ENCODE peak calls at places on chromosomes 6 and 20, in ten cellular contexts. V, Z, W, L, Q, D, T, N, I and U are unnamed samples.

GRCh38 chr6:43856005-43856765 is 86.2 kb downstream of the VEGFA start:
- DNase-seq in T (no peak), Q (peak; percentile 37), N (no peak), Z (peak; percentile 30), D (no peak), I (peak; percentile 13), V (peak; percentile 25), W (peak; percentile 8), L (no peak), U (peak; percentile 27)

GRCh38 chr6:55868910-55869479 is 6.4 kb downstream of the BMP5 start:
- DNase-seq in D (no peak), I (no peak), Z (no peak), V (no peak), W (no peak), Q (no peak), N (no peak), T (peak; percentile 45), L (no peak), U (no peak)

GRCh38 chr20:1820137-1821074 is 74.8 kb upstream of the SIRPA start:
- DNase-seq in W (no peak), I (no peak), D (no peak), Z (peak; percentile 58), Q (peak; percentile 76), V (no peak), L (no peak), N (no peak), T (no peak), U (no peak)

GRCh38 chr6:159324599-159324998 is 155.4 kb downstream of the FNDC1 start:
- DNase-seq in Z (no peak), L (no peak), T (no peak), Q (no peak), D (no peak), V (no peak), N (no peak), I (no peak), W (no peak), U (no peak)

GRCh38 chr6:155001482-155001881 is 6.4 kb downstream of the TIAM2 start:
- DNase-seq in V (no peak), T (no peak), N (no peak), W (no peak), Z (peak; percentile 21), D (no peak), Q (peak; percentile 32), I (no peak), L (no peak), U (no peak)

GRCh38 chr6:148471624-148472494 is 129.2 kb downstream of the SASH1 start:
- DNase-seq in T (no peak), D (no peak), Q (peak; percentile 58), Z (no peak), V (no peak), N (no peak), L (no peak), I (no peak), W (no peak), U (peak; percentile 47)

GRCh38 chr6:32166411-32167061 is 2.1 kb downstream of the EGFL8 start:
- DNase-seq in V (no peak), D (no peak), N (no peak), T (no peak), Q (no peak), W (no peak), L (no peak), I (no peak), Z (no peak), U (no peak)

GRCh38 chr6:1317302-1317815 is 5.5 kb downstream of the FOXQ1 start:
- DNase-seq in L (no peak), Q (no peak), N (no peak), T (no peak), D (no peak), Z (no peak), I (no peak), V (no peak), W (no peak), U (no peak)

GRCh38 chr20:53849471-53850059 is 220.8 kb downstream of the BCAS1 start:
- DNase-seq in I (no peak), D (no peak), Z (no peak), W (no peak), V (no peak), Q (no peak), T (no peak), L (no peak), N (no peak), U (no peak)

GRCh38 chr6:148535976-148536375 is 193.3 kb downstream of the SASH1 start:
- DNase-seq in Z (no peak), Q (peak; percentile 62), V (no peak), D (no peak), N (no peak), T (no peak), I (no peak), L (no peak), W (no peak), U (no peak)

GRCh38 chr6:8857160-8857559 is 421.8 kb upstream of the SLC35B3 start:
- DNase-seq in W (no peak), I (no peak), Q (no peak), V (no peak), L (no peak), T (no peak), D (no peak), Z (no peak), N (no peak), U (no peak)

GRCh38 chr6:34592208-34592952 is 36.3 kb upstream of the SPDEF start:
- DNase-seq in D (no peak), N (no peak), W (no peak), T (no peak), L (no peak), Q (no peak), V (no peak), I (no peak), Z (no peak), U (no peak)

GRCh38 chr20:13401596-13401995 is 180.5 kb downstream of the ISM1 start:
- DNase-seq in D (no peak), N (no peak), T (no peak), Q (no peak), V (no peak), L (no peak), I (peak; percentile 13), Z (no peak), W (no peak), U (peak; percentile 9)

GRCh38 chr6:11971154-11971553 is 41.0 kb upstream of the HIVEP1 start:
- DNase-seq in I (no peak), T (no peak), W (no peak), N (no peak), V (no peak), D (no peak), L (no peak), Q (peak; percentile 71), Z (peak; percentile 87), U (no peak)

GRCh38 chr20:21510414-21510971 is 3.4 kb downstream of the NKX2-2 start:
- DNase-seq in L (no peak), Z (no peak), Q (peak; percentile 42), D (no peak), V (no peak), T (peak; percentile 32), N (no peak), W (no peak), I (no peak), U (no peak)

GRCh38 chr6:90610291-90610670 is 23.4 kb upstream of the MAP3K7 start:
- DNase-seq in N (no peak), W (no peak), I (peak; percentile 2), T (peak; percentile 15), L (no peak), Z (peak; percentile 3), Q (peak; percentile 14), D (peak; percentile 25), V (no peak), U (peak; percentile 10)

GRCh38 chr6:111428803-111429202 is 54.2 kb downstream of the REV3L start:
- DNase-seq in I (no peak), T (no peak), Q (no peak), N (no peak), Z (no peak), D (no peak), L (no peak), V (no peak), W (no peak), U (no peak)

GRCh38 chr6:25089442-25089841 is 153.7 kb upstream of the RIPOR2 start:
- DNase-seq in L (no peak), Q (no peak), Z (peak; percentile 39), I (peak; percentile 62), N (no peak), D (no peak), W (no peak), T (no peak), V (no peak), U (peak; percentile 66)

GRCh38 chr6:25042599-25042936 is 106.8 kb upstream of the RIPOR2 start:
- DNase-seq in N (no peak), T (no peak), I (no peak), W (no peak), Z (no peak), Q (no peak), D (no peak), V (peak; percentile 59), L (no peak), U (no peak)

GRCh38 chr6:22412994-22413393 is 116.2 kb upstream of the PRL start:
- DNase-seq in Z (no peak), Q (no peak), V (no peak), T (no peak), W (no peak), D (no peak), L (no peak), N (no peak), I (no peak), U (no peak)

GRCh38 chr20:18288748-18289705 is 700 bp downstream of the ZNF133 start:
- DNase-seq in L (no peak), T (no peak), I (peak; percentile 18), W (no peak), N (no peak), V (no peak), Z (peak; percentile 24), Q (peak; percentile 30), D (no peak), U (peak; percentile 39)

GRCh38 chr20:57412347-57413029 is 21.3 kb downstream of the RBM38 start:
- DNase-seq in T (no peak), V (no peak), D (no peak), I (no peak), L (no peak), N (no peak), Q (no peak), Z (no peak), W (no peak), U (no peak)

GRCh38 chr6:37821449-37821848 is 1.9 kb downstream of the ZFAND3 start:
- DNase-seq in Q (no peak), V (no peak), I (no peak), Z (no peak), D (no peak), W (no peak), L (no peak), T (no peak), N (no peak), U (peak; percentile 9)

GRCh38 chr20:50100552-50100951 is 12.4 kb downstream of the UBE2V1 start:
- DNase-seq in Q (no peak), V (no peak), D (no peak), T (no peak), L (no peak), Z (no peak), N (no peak), W (no peak), I (no peak), U (no peak)

GRCh38 chr6:11769816-11770545 is 8.6 kb downstream of the ADTRP start:
- DNase-seq in V (no peak), N (no peak), I (no peak), D (no peak), L (no peak), W (no peak), T (no peak), Q (no peak), Z (no peak), U (peak; percentile 25)

GRCh38 chr6:26331809-26332226 is 33.2 kb upstream of the BTN3A2 start:
- DNase-seq in Z (no peak), T (peak; percentile 46), N (no peak), Q (no peak), I (no peak), V (peak; percentile 55), W (no peak), D (no peak), L (peak; percentile 18), U (no peak)

GRCh38 chr6:42372699-42373098 is 79.0 kb downstream of the TRERF1 start:
- DNase-seq in N (no peak), Q (no peak), D (no peak), L (no peak), T (no peak), W (no peak), Z (no peak), V (no peak), I (no peak), U (no peak)

GRCh38 chr6:135506270-135506997 is 8.9 kb upstream of the AHI1 start:
- DNase-seq in L (no peak), Q (peak; percentile 20), D (peak; percentile 55), N (no peak), W (peak; percentile 20), Z (peak; percentile 81), V (no peak), T (peak; percentile 19), I (peak; percentile 64), U (peak; percentile 75)